ENCODE peak calls at places on chromosomes 2 and 18, in five cellular contexts. One of them, this sample, is unnamed.

GRCh38 chr2:5915926-5916325 is 223.7 kb downstream of the SOX11 start:
- DNase-seq in left ventricle myocardium inferior: no peak
- DNase-seq in heart right ventricle: peak
- DNase-seq in heart left ventricle: no peak
- DNase-seq in upper lobe of left lung: peak
- DNase-seq in this sample: no peak

GRCh38 chr2:135742307-135742838 is 718 bp downstream of the UBXN4 start:
- DNase-seq in upper lobe of left lung: peak
- DNase-seq in left ventricle myocardium inferior: peak
- DNase-seq in heart right ventricle: peak
- DNase-seq in heart left ventricle: no peak
- DNase-seq in this sample: peak

GRCh38 chr18:26545335-26545734 is 3.0 kb downstream of the KCTD1 start:
- DNase-seq in upper lobe of left lung: no peak
- DNase-seq in left ventricle myocardium inferior: no peak
- DNase-seq in heart right ventricle: no peak
- DNase-seq in heart left ventricle: no peak
- DNase-seq in this sample: no peak

GRCh38 chr2:64204006-64204632 is 59.9 kb upstream of the PELI1 start:
- DNase-seq in upper lobe of left lung: peak
- DNase-seq in left ventricle myocardium inferior: peak
- DNase-seq in heart left ventricle: peak
- DNase-seq in heart right ventricle: peak
- DNase-seq in this sample: no peak

GRCh38 chr2:132621131-132621875 is 48.7 kb downstream of the LYPD1 start:
- DNase-seq in heart right ventricle: no peak
- DNase-seq in left ventricle myocardium inferior: no peak
- DNase-seq in upper lobe of left lung: no peak
- DNase-seq in heart left ventricle: no peak
- DNase-seq in this sample: no peak

GRCh38 chr2:213279961-213280360 is 4.3 kb upstream of the SPAG16 start:
- DNase-seq in left ventricle myocardium inferior: no peak
- DNase-seq in heart right ventricle: no peak
- DNase-seq in heart left ventricle: no peak
- DNase-seq in upper lobe of left lung: no peak
- DNase-seq in this sample: no peak

GRCh38 chr2:10220516-10221391 is 82.0 kb upstream of the HPCAL1 start:
- DNase-seq in heart left ventricle: peak
- DNase-seq in left ventricle myocardium inferior: no peak
- DNase-seq in upper lobe of left lung: no peak
- DNase-seq in heart right ventricle: no peak
- DNase-seq in this sample: no peak

GRCh38 chr2:85024372-85025047 is 53.5 kb downstream of the KCMF1 start:
- DNase-seq in heart left ventricle: no peak
- DNase-seq in heart right ventricle: no peak
- DNase-seq in upper lobe of left lung: no peak
- DNase-seq in left ventricle myocardium inferior: no peak
- DNase-seq in this sample: no peak

GRCh38 chr18:7090771-7091170 is 26.8 kb downstream of the LAMA1 start:
- DNase-seq in left ventricle myocardium inferior: no peak
- DNase-seq in heart left ventricle: no peak
- DNase-seq in heart right ventricle: no peak
- DNase-seq in upper lobe of left lung: no peak
- DNase-seq in this sample: no peak

GRCh38 chr18:33664528-33664927 is 86.5 kb downstream of the ASXL3 start:
- DNase-seq in heart right ventricle: no peak
- DNase-seq in left ventricle myocardium inferior: no peak
- DNase-seq in heart left ventricle: no peak
- DNase-seq in upper lobe of left lung: no peak
- DNase-seq in this sample: no peak

GRCh38 chr2:199760574-199760973 is 90.4 kb downstream of the FTCDNL1 start:
- DNase-seq in left ventricle myocardium inferior: no peak
- DNase-seq in heart right ventricle: no peak
- DNase-seq in heart left ventricle: no peak
- DNase-seq in upper lobe of left lung: no peak
- DNase-seq in this sample: no peak

GRCh38 chr2:154713605-154714004 is 15.1 kb downstream of the KCNJ3 start:
- DNase-seq in heart left ventricle: no peak
- DNase-seq in upper lobe of left lung: no peak
- DNase-seq in heart right ventricle: no peak
- DNase-seq in left ventricle myocardium inferior: no peak
- DNase-seq in this sample: no peak

GRCh38 chr2:61436092-61436491 is 34.8 kb downstream of the USP34 start:
- DNase-seq in heart left ventricle: no peak
- DNase-seq in left ventricle myocardium inferior: no peak
- DNase-seq in upper lobe of left lung: no peak
- DNase-seq in heart right ventricle: no peak
- DNase-seq in this sample: no peak

GRCh38 chr2:217801711-217802110 is 201.1 kb downstream of the TNS1 start:
- DNase-seq in heart right ventricle: no peak
- DNase-seq in heart left ventricle: peak
- DNase-seq in upper lobe of left lung: no peak
- DNase-seq in left ventricle myocardium inferior: peak
- DNase-seq in this sample: no peak

DNA sequence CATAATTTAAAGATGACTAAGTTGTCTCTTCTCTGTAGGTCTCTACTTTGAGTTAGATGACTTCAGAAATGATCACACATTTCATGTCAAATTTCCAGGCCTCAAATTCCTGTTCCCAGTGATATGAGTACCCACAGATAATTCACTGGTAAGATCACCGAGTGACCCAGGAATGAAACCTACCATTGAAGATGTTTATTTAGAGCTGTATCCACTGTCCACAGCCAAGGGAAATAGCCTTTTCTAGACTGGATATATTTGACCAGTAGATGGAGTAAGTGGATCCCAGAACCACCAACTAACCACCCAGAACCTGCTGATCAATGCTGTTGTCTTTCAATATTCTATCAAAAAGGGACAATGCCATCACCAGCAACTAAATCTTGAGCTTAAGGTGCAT is 238.8 kb downstream of the SLC8A1 start:
- DNase-seq in left ventricle myocardium inferior: no peak
- DNase-seq in heart right ventricle: no peak
- DNase-seq in heart left ventricle: no peak
- DNase-seq in upper lobe of left lung: no peak
- DNase-seq in this sample: no peak
- TF ChIP-seq CTCF in left ventricle myocardium inferior: peak
- TF ChIP-seq CTCF in heart right ventricle: no peak
- TF ChIP-seq CTCF in heart left ventricle: peak
- TF ChIP-seq CTCF in upper lobe of left lung: no peak
- TF ChIP-seq CTCF in this sample: peak

DNA sequence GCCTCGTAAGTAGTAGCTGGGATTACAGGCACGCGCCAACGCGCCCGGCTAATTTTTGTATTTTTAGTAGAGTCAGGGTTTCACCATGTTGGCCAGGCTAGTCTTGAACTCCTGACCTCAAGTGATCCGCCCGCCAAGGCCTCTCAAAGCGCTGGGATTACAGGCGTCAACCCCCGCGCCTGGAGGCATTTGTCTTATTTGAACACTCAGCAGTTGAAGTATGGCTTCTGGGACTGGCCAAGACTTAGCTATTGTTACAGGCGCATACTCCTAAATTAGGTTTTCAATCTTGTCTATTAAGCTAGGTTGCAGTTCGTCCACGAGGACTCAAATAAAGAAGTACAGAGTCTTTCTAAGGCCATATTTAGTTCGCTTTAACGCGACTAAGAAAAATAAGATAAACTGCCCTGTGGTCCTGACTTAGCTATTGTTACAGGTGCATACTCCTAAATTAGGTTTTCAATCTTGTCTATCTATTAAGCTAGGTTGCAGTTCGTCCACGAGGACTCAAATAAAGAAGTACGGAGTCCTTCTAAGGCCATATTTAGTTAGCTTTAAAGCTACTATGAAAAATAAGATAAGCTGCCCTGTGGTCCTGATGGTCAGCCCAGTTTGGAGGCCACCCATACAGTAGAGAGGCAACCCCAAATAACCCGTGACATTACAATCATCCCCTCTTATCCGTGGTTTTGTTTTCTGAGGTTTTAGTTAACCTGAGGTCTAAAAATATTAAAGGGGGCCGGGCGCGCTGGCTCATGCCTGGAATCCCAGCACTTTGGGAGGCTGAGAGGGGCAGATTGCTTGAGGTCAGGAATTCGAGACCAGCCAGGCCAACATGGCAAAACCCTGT is 20.8 kb upstream of the MTA3 start:
- DNase-seq in heart left ventricle: no peak
- DNase-seq in left ventricle myocardium inferior: no peak
- DNase-seq in heart right ventricle: no peak
- DNase-seq in upper lobe of left lung: no peak
- DNase-seq in this sample: no peak
- H3K27ac ChIP-seq in heart left ventricle: no peak
- H3K27ac ChIP-seq in left ventricle myocardium inferior: no peak
- H3K27ac ChIP-seq in heart right ventricle: no peak
- H3K27ac ChIP-seq in upper lobe of left lung: no peak
- H3K27ac ChIP-seq in this sample: no peak

GRCh38 chr2:96816127-96816835 is at the start of gene CNNM3:
- DNase-seq in heart left ventricle: peak
- DNase-seq in left ventricle myocardium inferior: peak
- DNase-seq in upper lobe of left lung: peak
- DNase-seq in heart right ventricle: peak
- DNase-seq in this sample: peak
- TF ChIP-seq CTCF in heart left ventricle: peak
- TF ChIP-seq CTCF in left ventricle myocardium inferior: peak
- TF ChIP-seq CTCF in upper lobe of left lung: peak
- TF ChIP-seq CTCF in heart right ventricle: peak
- TF ChIP-seq CTCF in this sample: peak

GRCh38 chr2:42852798-42853197 is 60.4 kb upstream of the HAAO start:
- DNase-seq in heart left ventricle: no peak
- DNase-seq in upper lobe of left lung: no peak
- DNase-seq in left ventricle myocardium inferior: no peak
- DNase-seq in heart right ventricle: no peak
- DNase-seq in this sample: no peak

GRCh38 chr2:42855221-42855970 is 63.0 kb upstream of the HAAO start:
- DNase-seq in upper lobe of left lung: no peak
- DNase-seq in left ventricle myocardium inferior: no peak
- DNase-seq in heart right ventricle: no peak
- DNase-seq in heart left ventricle: no peak
- DNase-seq in this sample: no peak

GRCh38 chr2:42856106-42856860 is 63.9 kb upstream of the HAAO start:
- DNase-seq in heart left ventricle: no peak
- DNase-seq in heart right ventricle: no peak
- DNase-seq in upper lobe of left lung: no peak
- DNase-seq in left ventricle myocardium inferior: no peak
- DNase-seq in this sample: no peak

GRCh38 chr2:42853571-42854206 is 61.3 kb upstream of the HAAO start:
- DNase-seq in heart right ventricle: no peak
- DNase-seq in left ventricle myocardium inferior: no peak
- DNase-seq in upper lobe of left lung: no peak
- DNase-seq in heart left ventricle: no peak
- DNase-seq in this sample: no peak

GRCh38 chr2:42854207-42854818 is 61.9 kb upstream of the HAAO start:
- DNase-seq in heart right ventricle: peak
- DNase-seq in upper lobe of left lung: no peak
- DNase-seq in left ventricle myocardium inferior: peak
- DNase-seq in heart left ventricle: peak
- DNase-seq in this sample: peak
- H3K27ac ChIP-seq in heart right ventricle: peak
- H3K27ac ChIP-seq in upper lobe of left lung: peak
- H3K27ac ChIP-seq in left ventricle myocardium inferior: peak
- H3K27ac ChIP-seq in heart left ventricle: peak
- H3K27ac ChIP-seq in this sample: peak

GRCh38 chr2:66014450-66014849 is 420.5 kb upstream of the MEIS1 start:
- DNase-seq in heart right ventricle: no peak
- DNase-seq in heart left ventricle: no peak
- DNase-seq in left ventricle myocardium inferior: no peak
- DNase-seq in upper lobe of left lung: no peak
- DNase-seq in this sample: no peak

GRCh38 chr2:66017763-66018162 is 417.2 kb upstream of the MEIS1 start:
- DNase-seq in heart right ventricle: no peak
- DNase-seq in left ventricle myocardium inferior: no peak
- DNase-seq in upper lobe of left lung: peak
- DNase-seq in heart left ventricle: no peak
- DNase-seq in this sample: no peak

DNA sequence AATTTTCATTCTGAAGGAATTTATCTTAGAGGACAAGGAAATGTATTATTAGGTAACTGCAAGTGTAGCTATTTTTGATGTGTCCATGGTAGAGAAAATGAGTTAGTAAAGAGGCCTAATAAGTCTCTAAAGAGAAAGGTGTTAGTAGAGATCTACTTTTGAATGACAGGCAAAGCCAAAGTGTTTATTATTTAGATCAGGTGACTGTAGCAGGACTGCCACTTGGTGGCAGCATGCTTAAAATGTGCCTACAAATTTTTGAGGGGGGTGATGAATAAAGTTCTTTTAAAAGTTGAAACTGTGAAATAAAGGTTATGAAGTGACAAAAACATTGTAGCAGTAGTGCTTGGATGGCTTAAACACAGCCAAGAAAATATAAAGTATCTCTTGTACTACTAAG is 421.5 kb upstream of the MEIS1 start:
- DNase-seq in heart left ventricle: no peak
- DNase-seq in heart right ventricle: no peak
- DNase-seq in upper lobe of left lung: no peak
- DNase-seq in left ventricle myocardium inferior: no peak
- DNase-seq in this sample: peak
- TF ChIP-seq CTCF in heart left ventricle: no peak
- TF ChIP-seq CTCF in heart right ventricle: no peak
- TF ChIP-seq CTCF in upper lobe of left lung: no peak
- TF ChIP-seq CTCF in left ventricle myocardium inferior: peak
- TF ChIP-seq CTCF in this sample: peak

This sample was measured in RWPE1.